ENCODE peak calls at places on chromosomes 7 and 10, in four cellular contexts. One of them, this sample, is unnamed.

GRCh38 chr7:102132209-102132752 is 154.4 kb upstream of the SH2B2 start:
- DNase-seq in endodermal cell: no peak
- DNase-seq in uterus: no peak
- DNase-seq in HEK293T: no peak
- DNase-seq in this sample: no peak

GRCh38 chr10:120480848-120481247 is 23.8 kb downstream of the PLPP4 start:
- DNase-seq in endodermal cell: no peak
- DNase-seq in uterus: no peak
- DNase-seq in HEK293T: no peak
- DNase-seq in this sample: no peak

GRCh38 chr10:86325158-86325557 is 41.4 kb downstream of the GRID1 start:
- DNase-seq in endodermal cell: no peak
- DNase-seq in uterus: no peak
- DNase-seq in HEK293T: no peak
- DNase-seq in this sample: no peak

GRCh38 chr7:45642044-45642443 is 67.9 kb downstream of the ADCY1 start:
- DNase-seq in endodermal cell: peak; percentile 77
- DNase-seq in uterus: no peak
- DNase-seq in HEK293T: no peak
- DNase-seq in this sample: no peak

GRCh38 chr7:68559518-68559917 is 1038.8 kb upstream of the AUTS2 start:
- DNase-seq in endodermal cell: no peak
- DNase-seq in uterus: no peak
- DNase-seq in HEK293T: no peak
- DNase-seq in this sample: no peak

GRCh38 chr10:110873951-110874350 is 2.2 kb downstream of the PDCD4 start:
- DNase-seq in endodermal cell: no peak
- DNase-seq in uterus: no peak
- DNase-seq in HEK293T: no peak
- DNase-seq in this sample: no peak

GRCh38 chr10:129854796-129855705 is 109.0 kb downstream of the EBF3 start:
- DNase-seq in endodermal cell: no peak
- DNase-seq in uterus: no peak
- DNase-seq in HEK293T: no peak
- DNase-seq in this sample: no peak

GRCh38 chr7:7177044-7177517 is 5.3 kb upstream of the C1GALT1 start:
- DNase-seq in endodermal cell: no peak
- DNase-seq in uterus: no peak
- DNase-seq in HEK293T: no peak
- DNase-seq in this sample: no peak

GRCh38 chr10:101287183-101287830 is 58.0 kb upstream of the LBX1 start:
- DNase-seq in endodermal cell: no peak
- DNase-seq in uterus: no peak
- DNase-seq in HEK293T: no peak
- DNase-seq in this sample: no peak

GRCh38 chr7:415646-416525 is 103.8 kb downstream of the PDGFA start:
- DNase-seq in endodermal cell: peak; percentile 45
- DNase-seq in uterus: no peak
- DNase-seq in HEK293T: no peak
- DNase-seq in this sample: no peak

GRCh38 chr7:13217762-13218161 is 530.3 kb downstream of the ARL4A start:
- DNase-seq in endodermal cell: no peak
- DNase-seq in uterus: no peak
- DNase-seq in HEK293T: no peak
- DNase-seq in this sample: no peak

GRCh38 chr7:155907450-155908177 is 95.4 kb upstream of the SHH start:
- DNase-seq in endodermal cell: no peak
- DNase-seq in uterus: no peak
- DNase-seq in HEK293T: no peak
- DNase-seq in this sample: no peak

GRCh38 chr7:107029764-107030286 is 14.7 kb upstream of the PRKAR2B start:
- DNase-seq in endodermal cell: no peak
- DNase-seq in uterus: no peak
- DNase-seq in HEK293T: no peak
- DNase-seq in this sample: no peak

GRCh38 chr10:120492366-120492765 is 35.3 kb downstream of the PLPP4 start:
- DNase-seq in endodermal cell: no peak
- DNase-seq in uterus: no peak
- DNase-seq in HEK293T: no peak
- DNase-seq in this sample: no peak

GRCh38 chr7:57424515-57425238 is 25.3 kb upstream of the ZNF716 start:
- DNase-seq in endodermal cell: no peak
- DNase-seq in uterus: no peak
- DNase-seq in HEK293T: no peak
- DNase-seq in this sample: no peak

GRCh38 chr7:106284516-106285050 is at the start of gene NAMPT:
- DNase-seq in endodermal cell: peak; percentile 88
- DNase-seq in uterus: peak; percentile 61
- DNase-seq in HEK293T: peak; percentile 40
- DNase-seq in this sample: no peak

GRCh38 chr10:21517134-21517982 is 8.1 kb downstream of the SKIDA1 start:
- DNase-seq in endodermal cell: peak; percentile 90
- DNase-seq in uterus: peak; percentile 68
- DNase-seq in HEK293T: peak; percentile 63
- DNase-seq in this sample: no peak

GRCh38 chr7:39950473-39951155 is 558 bp downstream of the CDK13 start:
- DNase-seq in endodermal cell: peak; percentile 74
- DNase-seq in uterus: peak; percentile 56
- DNase-seq in HEK293T: peak; percentile 12
- DNase-seq in this sample: no peak

GRCh38 chr7:137439829-137440433 is 96.4 kb upstream of the PTN start:
- DNase-seq in endodermal cell: peak; percentile 52
- DNase-seq in uterus: no peak
- DNase-seq in HEK293T: no peak
- DNase-seq in this sample: peak; percentile 55

GRCh38 chr7:35908305-35909223 is 107.7 kb downstream of the SEPTIN7 start:
- DNase-seq in endodermal cell: no peak
- DNase-seq in uterus: peak; percentile 29
- DNase-seq in HEK293T: no peak
- DNase-seq in this sample: no peak

This sample was measured in SK-N-MC.